ENCODE peak calls at places on chromosomes 4 and X, in six cellular contexts. P is GM06990, Y is upper lobe of left lung, A is psoas muscle, U is tibial nerve, S is A549. F is an unnamed sample.

GRCh38 chrX:19673334-19674040 is 158.2 kb upstream of the MAP3K15 start:
- DNase-seq in U (peak), P (no peak), S (peak), A (peak), Y (no peak), F (no peak)

GRCh38 chrX:68443155-68443868 is 10.0 kb upstream of the OPHN1 start:
- DNase-seq in S (no peak), A (no peak), Y (no peak), P (no peak), U (no peak), F (no peak)

GRCh38 chrX:31656013-31656412 is 584.2 kb upstream of the FTHL17 start:
- DNase-seq in P (no peak), A (no peak), Y (no peak), S (no peak), U (no peak), F (no peak)

GRCh38 chr4:159608434-159608833 is 505.6 kb downstream of the RAPGEF2 start:
- DNase-seq in S (no peak), A (no peak), P (no peak), Y (no peak), U (no peak), F (no peak)

GRCh38 chrX:103629295-103630170 is 758 bp downstream of the TCEAL1 start:
- DNase-seq in Y (peak), A (peak), P (peak), U (peak), S (peak), F (peak)

GRCh38 chrX:103467870-103468269 is 51.4 kb downstream of the RAB40A start:
- DNase-seq in U (no peak), A (no peak), P (no peak), Y (no peak), S (no peak), F (no peak)

GRCh38 chr4:73704314-73705055 is 35.9 kb upstream of the CXCL8 start:
- DNase-seq in S (peak), U (peak), Y (no peak), A (peak), P (no peak), F (no peak)

GRCh38 chr4:137576437-137576836 is 44.1 kb upstream of the PCDH18 start:
- DNase-seq in S (no peak), A (no peak), Y (no peak), P (no peak), U (no peak), F (no peak)

GRCh38 chrX:129316461-129316860 is 206.8 kb downstream of the SMARCA1 start:
- DNase-seq in S (no peak), U (no peak), Y (no peak), A (no peak), P (no peak), F (no peak)

GRCh38 chr4:124736526-124736925 is 24.0 kb upstream of the ANKRD50 start:
- DNase-seq in P (no peak), Y (no peak), U (no peak), A (no peak), S (no peak), F (no peak)

GRCh38 chr4:40843696-40844095 is 93.9 kb downstream of the NSUN7 start:
- DNase-seq in U (no peak), P (no peak), Y (no peak), A (no peak), S (no peak), F (no peak)

GRCh38 chr4:124092101-124093057 is 620.2 kb downstream of the ANKRD50 start:
- DNase-seq in S (no peak), P (no peak), U (peak), Y (no peak), A (no peak), F (no peak)

GRCh38 chr4:14977836-14978235 is 24.4 kb upstream of the CPEB2 start:
- DNase-seq in S (no peak), A (no peak), Y (no peak), U (no peak), P (no peak), F (no peak)

GRCh38 chr4:80112236-80112635 is 39.2 kb upstream of the ANTXR2 start:
- DNase-seq in U (peak), S (no peak), P (no peak), A (peak), Y (no peak), F (no peak)

GRCh38 chrX:119728487-119728886 is 29.9 kb upstream of the SOWAHD start:
- DNase-seq in P (no peak), U (no peak), S (peak), A (no peak), Y (no peak), F (no peak)

GRCh38 chrX:55919367-55920221 is 202.0 kb downstream of the RRAGB start:
- DNase-seq in S (no peak), A (no peak), U (no peak), Y (no peak), P (peak), F (no peak)

GRCh38 chr4:168795346-168795745 is 214.7 kb downstream of the CBR4 start:
- DNase-seq in U (no peak), A (no peak), S (no peak), P (no peak), Y (no peak), F (no peak)

GRCh38 chr4:128225148-128225547 is 62.5 kb downstream of the PGRMC2 start:
- DNase-seq in P (no peak), U (no peak), Y (no peak), S (no peak), A (no peak), F (no peak)

GRCh38 chr4:31692407-31692940 is 972.3 kb downstream of the PCDH7 start:
- DNase-seq in S (no peak), P (no peak), Y (no peak), U (no peak), A (no peak), F (no peak)

GRCh38 chr4:119041951-119042560 is 93.6 kb upstream of the MYOZ2 start:
- DNase-seq in S (peak), Y (no peak), U (peak), A (no peak), P (peak), F (no peak)

GRCh38 chrX:13770013-13770412 is 35.5 kb downstream of the OFD1 start:
- DNase-seq in U (no peak), P (no peak), A (no peak), S (no peak), Y (no peak), F (no peak)

GRCh38 chr4:173935622-173936405 is 347.7 kb downstream of the FBXO8 start:
- DNase-seq in S (no peak), A (no peak), U (no peak), Y (no peak), P (no peak), F (no peak)

GRCh38 chrX:65706041-65706828 is 38.8 kb downstream of the MSN start:
- DNase-seq in Y (no peak), S (peak), A (peak), U (no peak), P (peak), F (peak)

GRCh38 chr4:85402371-85402770 is 72.6 kb upstream of the ARHGAP24 start:
- DNase-seq in S (no peak), Y (no peak), P (no peak), A (no peak), U (no peak), F (no peak)

GRCh38 chr4:131302108-131302507 is 1847.0 kb upstream of the PCDH10 start:
- DNase-seq in P (no peak), A (no peak), S (no peak), Y (no peak), U (no peak), F (peak)
- TF ChIP-seq CTCF in P (no peak), A (no peak), S (no peak), Y (no peak), U (no peak), F (no peak)

DNA sequence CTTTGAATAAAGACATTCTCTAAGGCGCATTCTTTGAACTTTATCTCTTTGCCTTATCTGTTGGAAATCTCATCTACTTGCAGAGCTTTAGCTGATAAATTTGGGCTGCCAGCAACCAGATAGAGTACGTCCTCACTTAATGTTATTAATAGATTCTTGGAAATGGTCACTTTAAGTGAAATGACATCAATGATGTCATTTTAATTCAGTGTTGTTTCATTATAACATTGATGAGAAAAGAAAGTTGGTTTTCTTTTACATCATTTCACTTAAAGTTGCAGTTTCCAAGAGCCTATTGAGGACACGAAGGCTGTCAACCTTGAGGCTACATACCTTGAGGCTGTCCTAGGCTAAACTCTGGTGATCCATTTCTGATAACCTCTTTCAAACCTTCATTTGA is 9.3 kb downstream of the TMEM165 start:
- DNase-seq in P (no peak), Y (no peak), A (no peak), S (no peak), U (no peak), F (no peak)
- H3K4me3 ChIP-seq in P (no peak), Y (no peak), A (no peak), S (no peak), U (no peak), F (no peak)

GRCh38 chr4:151998723-151999122 is 237.9 kb upstream of the GATB start:
- DNase-seq in Y (no peak), S (no peak), A (no peak), P (no peak), U (no peak), F (no peak)
- TF ChIP-seq CTCF in Y (no peak), S (no peak), A (no peak), P (no peak), U (no peak), F (no peak)

GRCh38 chrX:73556159-73556558 is 6.8 kb upstream of the CHIC1 start:
- DNase-seq in P (no peak), Y (no peak), A (no peak), U (no peak), S (no peak), F (no peak)
- H3K4me3 ChIP-seq in P (no peak), Y (no peak), A (no peak), U (no peak), S (no peak), F (no peak)

GRCh38 chr4:188780686-188781085 is 641.4 kb downstream of the TRIML1 start:
- DNase-seq in P (no peak), S (no peak), A (no peak), U (no peak), Y (no peak), F (no peak)

GRCh38 chr4:188783160-188783559 is 643.9 kb downstream of the TRIML1 start:
- DNase-seq in P (no peak), U (no peak), S (no peak), A (no peak), Y (no peak), F (no peak)

GRCh38 chr4:188780028-188780427 is 640.8 kb downstream of the TRIML1 start:
- DNase-seq in S (no peak), U (no peak), Y (no peak), A (no peak), P (no peak), F (no peak)

GRCh38 chr4:188783606-188784157 is 644.4 kb downstream of the TRIML1 start:
- DNase-seq in A (no peak), U (no peak), S (no peak), P (no peak), Y (no peak), F (no peak)

GRCh38 chr4:188781655-188782054 is 642.4 kb downstream of the TRIML1 start:
- DNase-seq in U (no peak), A (no peak), Y (no peak), S (peak), P (no peak), F (no peak)
- TF ChIP-seq CTCF in U (no peak), A (no peak), Y (no peak), S (peak), P (no peak), F (no peak)

DNA sequence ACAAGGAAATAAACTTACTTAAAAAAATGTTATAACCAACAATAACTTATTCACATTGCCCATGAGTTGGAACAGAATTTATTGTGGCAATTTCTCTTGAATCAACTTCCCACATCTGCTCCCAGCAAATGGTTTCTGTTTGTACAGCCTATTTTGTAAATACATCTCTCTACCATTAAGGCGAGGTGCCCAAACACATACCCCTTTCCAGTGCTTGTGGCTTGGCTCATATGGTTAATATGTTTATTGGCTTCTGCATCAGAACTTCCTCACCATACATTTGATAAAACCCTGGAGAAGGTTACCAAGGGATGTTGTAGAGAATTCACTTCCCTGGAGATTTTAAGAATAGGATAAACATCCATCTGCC is 207.1 kb downstream of the SOWAHB start:
- DNase-seq in A (no peak), S (no peak), P (no peak), Y (no peak), U (no peak), F (no peak)
- H3K4me3 ChIP-seq in A (no peak), S (peak), P (no peak), Y (peak), U (no peak), F (no peak)

F was measured in pancreas.